ENCODE peak calls at places on chromosomes 11 and 22, in ten cellular contexts. Q is A549; V is heart left ventricle; R is testis; U is GM23338; Z is thoracic aorta; E is GM23248; C is fibroblast of lung; W is CD4-positive, CD25-positive, alpha-beta regulatory T cell; S is mesenchymal stem cell. Y is an unnamed sample.

GRCh38 chr11:1036303-1036923 is at the start of gene MUC6:
- DNase-seq in Q (no peak), V (no peak), R (no peak), U (peak; percentile 49), Z (no peak), E (no peak), C (no peak), W (no peak), S (no peak), Y (no peak)

GRCh38 chr11:10067629-10068300 is 226.3 kb downstream of the SBF2 start:
- DNase-seq in Q (no peak), V (no peak), R (no peak), U (peak; percentile 23), Z (no peak), E (no peak), C (no peak), W (no peak), S (no peak), Y (no peak)

GRCh38 chr11:11403763-11404725 is 51.0 kb upstream of the CSNK2A3 start:
- DNase-seq in Q (no peak), V (no peak), R (no peak), U (peak; percentile 50), Z (no peak), E (peak; percentile 58), C (peak; percentile 48), W (no peak), S (no peak), Y (no peak)

GRCh38 chr22:31090217-31091085 is 9.3 kb downstream of the SMTN start:
- DNase-seq in Q (no peak), V (no peak), R (no peak), U (no peak), Z (no peak), E (no peak), C (no peak), W (no peak), S (no peak), Y (no peak)

GRCh38 chr22:45105281-45105700 is 58.4 kb upstream of the NUP50 start:
- DNase-seq in Q (no peak), V (no peak), R (peak; percentile 82), U (no peak), Z (no peak), E (peak; percentile 85), C (no peak), W (no peak), S (peak; percentile 99), Y (no peak)

GRCh38 chr11:16607675-16608644 is 130.5 kb upstream of the C11orf58 start:
- DNase-seq in Q (no peak), V (peak; percentile 90), R (peak; percentile 89), U (peak; percentile 87), Z (no peak), E (no peak), C (peak; percentile 68), W (no peak), S (peak; percentile 89), Y (no peak)

GRCh38 chr11:11401960-11402359 is 48.9 kb upstream of the CSNK2A3 start:
- DNase-seq in Q (no peak), V (no peak), R (no peak), U (no peak), Z (no peak), E (no peak), C (no peak), W (no peak), S (peak; percentile 34), Y (no peak)

GRCh38 chr11:18669211-18669593 is 29.4 kb upstream of the TMEM86A start:
- DNase-seq in Q (no peak), V (no peak), R (no peak), U (no peak), Z (no peak), E (peak; percentile 22), C (no peak), W (no peak), S (no peak), Y (no peak)

GRCh38 chr22:26393929-26394328 is 35.1 kb upstream of the ASPHD2 start:
- DNase-seq in Q (no peak), V (no peak), R (no peak), U (peak; percentile 54), Z (no peak), E (no peak), C (no peak), W (no peak), S (no peak), Y (no peak)

GRCh38 chr22:24466831-24467249 is 28.3 kb upstream of the UPB1 start:
- DNase-seq in Q (no peak), V (no peak), R (peak; percentile 73), U (no peak), Z (no peak), E (peak; percentile 52), C (peak; percentile 77), W (no peak), S (peak; percentile 81), Y (no peak)

GRCh38 chr22:38467904-38468760 is at the start of gene KDELR3:
- DNase-seq in Q (peak; percentile 40), V (peak; percentile 74), R (peak; percentile 63), U (peak; percentile 59), Z (no peak), E (peak; percentile 95), C (peak; percentile 55), W (no peak), S (peak; percentile 71), Y (no peak)

GRCh38 chr11:102313225-102313940 is 3.9 kb upstream of the BIRC3 start:
- DNase-seq in Q (no peak), V (no peak), R (no peak), U (no peak), Z (no peak), E (no peak), C (peak; percentile 40), W (no peak), S (no peak), Y (no peak)

DNA sequence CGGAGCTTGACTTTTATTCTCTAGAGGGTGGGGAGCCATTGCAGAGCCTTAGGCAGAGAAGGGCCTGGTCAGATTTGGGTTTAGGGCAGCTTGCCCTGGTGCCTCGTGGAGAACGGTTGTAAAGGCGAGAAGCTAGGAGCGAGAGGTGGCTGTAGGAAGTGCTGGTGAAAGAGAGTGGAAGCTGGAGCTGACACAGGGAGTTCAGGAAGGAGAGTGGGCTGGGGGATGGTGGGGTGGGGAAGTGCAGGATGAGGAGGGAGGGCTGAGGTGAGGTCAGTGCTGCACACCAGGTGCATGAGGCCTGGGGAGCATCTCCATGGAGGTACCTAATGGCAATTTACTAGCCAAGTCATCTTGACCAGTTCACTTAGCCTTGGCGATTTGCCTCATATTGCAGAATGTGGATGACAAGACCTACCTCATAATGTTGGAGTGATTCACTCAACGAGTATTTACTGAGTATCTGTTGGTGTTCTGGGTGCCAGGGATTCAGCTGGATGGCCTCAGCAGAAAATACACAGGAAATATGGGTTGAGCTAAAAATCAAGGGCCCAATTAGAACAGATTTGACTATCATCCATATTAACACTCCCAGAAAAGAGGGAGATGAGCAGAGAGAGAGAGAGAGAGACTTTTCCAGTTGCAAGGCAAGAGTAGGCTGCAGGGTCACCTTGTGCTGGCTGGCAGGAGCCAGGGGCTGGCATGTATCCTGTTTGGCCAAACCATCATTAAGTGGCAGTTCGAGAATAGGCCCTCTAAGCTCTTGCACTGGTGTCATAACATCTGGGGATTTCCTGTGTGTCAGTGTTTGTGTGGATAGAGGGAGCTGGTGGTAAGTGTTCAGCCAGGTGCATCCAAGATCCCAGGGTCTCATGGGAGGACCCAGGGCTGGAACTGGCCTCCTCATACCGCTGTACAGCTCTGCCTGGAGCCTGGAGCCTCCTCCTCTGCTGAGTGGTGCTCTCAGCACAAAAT is 44.4 kb upstream of the CLDN5 start:
- DNase-seq in Q (no peak), V (no peak), R (no peak), U (no peak), Z (no peak), E (peak; percentile 98), C (peak; percentile 54), W (no peak), S (peak; percentile 47), Y (no peak)
- H3K4me1 ChIP-seq in Q (peaks cover 8% of the 10 kb centered on the region), V (peaks cover 5% of the 10 kb centered on the region), R (no peaks in the 10 kb centered on the region), U (no peaks in the 10 kb centered on the region), Z (no peaks in the 10 kb centered on the region), E (peaks cover 8% of the 10 kb centered on the region), C (no peaks in the 10 kb centered on the region), W (no peaks in the 10 kb centered on the region), S (peaks cover 3% of the 10 kb centered on the region), Y (no peaks in the 10 kb centered on the region)

DNA sequence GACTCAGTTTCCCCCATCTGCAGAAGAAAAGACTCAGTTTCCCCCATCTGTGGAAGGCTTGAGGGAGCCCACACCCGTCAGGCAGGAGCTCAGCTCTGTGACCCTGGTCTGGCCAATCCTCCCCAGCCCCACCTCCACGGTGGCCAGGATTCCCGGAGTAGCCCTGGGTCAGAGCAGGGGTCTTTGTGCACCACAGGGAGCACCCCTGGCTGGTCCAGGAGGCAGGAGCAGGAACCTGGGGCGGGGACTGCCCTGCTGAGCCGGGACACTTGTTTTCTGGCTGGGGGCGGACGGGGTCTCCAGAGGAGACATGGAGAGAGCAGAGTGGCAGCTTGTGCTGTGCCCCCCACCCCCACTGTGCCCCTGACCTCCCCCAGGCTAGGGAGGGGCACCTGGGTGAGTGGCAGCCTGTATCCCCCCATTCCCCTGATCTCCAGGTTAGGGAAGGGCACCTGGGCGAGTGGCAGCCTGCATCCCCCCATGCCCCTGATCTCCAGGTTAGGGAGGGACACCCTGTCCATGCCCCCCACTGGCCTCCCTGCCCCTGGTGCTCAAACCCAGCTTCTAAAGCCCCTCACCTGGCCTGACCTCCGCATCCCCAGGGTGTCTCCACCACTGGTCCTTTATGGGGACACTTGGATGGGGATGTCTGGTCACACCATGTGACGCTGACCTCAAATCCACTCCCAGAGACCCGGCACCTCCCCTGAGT is 18.8 kb downstream of the IL17REL start:
- DNase-seq in Q (no peak), V (no peak), R (no peak), U (no peak), Z (no peak), E (no peak), C (no peak), W (no peak), S (no peak), Y (no peak)
- H3K4me1 ChIP-seq in Q (peaks cover under 1% of the 10 kb centered on the region), V (no peaks in the 10 kb centered on the region), R (no peaks in the 10 kb centered on the region), U (no peaks in the 10 kb centered on the region), Z (no peaks in the 10 kb centered on the region), E (no peaks in the 10 kb centered on the region), C (no peaks in the 10 kb centered on the region), W (peaks cover 5% of the 10 kb centered on the region), S (peaks cover 8% of the 10 kb centered on the region), Y (no peaks in the 10 kb centered on the region)

DNA sequence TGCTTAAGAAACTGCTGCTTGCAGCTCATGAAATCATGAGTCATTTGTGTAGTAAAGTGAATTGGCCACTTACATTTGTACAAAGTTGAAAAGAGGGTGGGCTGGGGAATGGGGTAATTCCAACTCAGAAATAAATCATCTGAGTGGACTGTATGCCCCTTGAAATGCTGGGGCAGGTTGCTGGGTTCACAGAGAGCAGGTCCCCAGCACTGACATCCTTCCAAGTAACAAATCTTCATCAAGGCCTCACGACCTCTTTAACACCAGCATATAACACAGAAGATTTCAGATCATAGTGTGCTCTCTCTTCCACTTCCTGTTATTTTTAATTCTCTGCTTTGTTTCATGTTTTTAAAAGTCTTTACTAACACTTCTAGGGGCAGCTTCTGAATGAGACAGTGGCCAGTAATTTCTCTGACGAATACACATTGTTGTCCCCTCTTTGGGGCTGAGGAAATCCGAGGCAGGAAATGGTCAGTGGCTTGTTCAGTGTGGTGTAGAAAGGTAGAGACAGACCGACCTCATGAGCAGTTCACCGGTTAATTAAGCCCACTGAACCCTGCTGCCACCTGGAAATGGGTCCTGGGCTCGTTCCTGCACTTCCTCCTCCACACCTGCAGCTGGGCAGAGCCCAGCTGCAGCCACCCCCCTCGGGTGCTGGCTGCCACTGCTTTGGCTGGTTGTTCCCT is 127.8 kb downstream of the MAML2 start:
- DNase-seq in Q (no peak), V (no peak), R (no peak), U (no peak), Z (no peak), E (peak; percentile 66), C (peak; percentile 81), W (peak; percentile 61), S (peak; percentile 92), Y (peak; percentile 50)
- H3K4me1 ChIP-seq in Q (peaks cover 57% of the 10 kb centered on the region), V (peaks cover 5% of the 10 kb centered on the region), R (peaks cover 26% of the 10 kb centered on the region), U (peaks cover 18% of the 10 kb centered on the region), Z (peaks cover 90% of the 10 kb centered on the region), E (peaks cover 63% of the 10 kb centered on the region), C (peaks cover 29% of the 10 kb centered on the region), W (peaks cover 93% of the 10 kb centered on the region), S (peaks cover 6% of the 10 kb centered on the region), Y (peaks cover 97% of the 10 kb centered on the region)

GRCh38 chr11:76160856-76161255 is 45.4 kb downstream of the WNT11 start:
- DNase-seq in Q (no peak), V (no peak), R (no peak), U (no peak), Z (no peak), E (no peak), C (no peak), W (no peak), S (no peak), Y (no peak)
- H3K4me1 ChIP-seq in Q (no peaks in the 10 kb centered on the region), V (peaks cover 18% of the 10 kb centered on the region), R (peaks cover 10% of the 10 kb centered on the region), U (no peaks in the 10 kb centered on the region), Z (peaks cover 7% of the 10 kb centered on the region), E (peaks cover 7% of the 10 kb centered on the region), C (peaks cover 2% of the 10 kb centered on the region), W (no peaks in the 10 kb centered on the region), S (peaks cover 20% of the 10 kb centered on the region), Y (no peaks in the 10 kb centered on the region)

Y was measured in CD8-positive, alpha-beta memory T cell.